ENCODE peak calls at places on chromosomes 16 and 17, in four cellular contexts. C is HFF-Myc, L is Peyer's patch, Z is cardiac fibroblast. F is an unnamed sample.

GRCh38 chr17:42706732-42707131 is 24.4 kb downstream of the CNTNAP1 start:
- DNase-seq in Z (no peak), L (no peak), C (no peak), F (no peak)

GRCh38 chr17:77085916-77086432 is 54.8 kb upstream of the SEC14L1 start:
- DNase-seq in L (no peak), Z (no peak), C (no peak), F (no peak)

GRCh38 chr17:22717211-22717610 is 1024.9 kb downstream of the KCNJ18 start:
- DNase-seq in Z (no peak), C (no peak), L (no peak), F (no peak)

GRCh38 chr17:3773966-3774365 is 27.0 kb downstream of the ITGAE start:
- DNase-seq in Z (no peak), L (no peak), C (no peak), F (no peak)

GRCh38 chr17:49494937-49495841 is at the start of gene NGFR:
- DNase-seq in C (no peak), Z (peak), L (peak), F (no peak)

GRCh38 chr17:34171245-34171818 is 83.8 kb upstream of the CCL2 start:
- DNase-seq in C (peak), L (peak), Z (peak), F (peak)

GRCh38 chr17:47694018-47694817 is at the start of gene TBKBP1:
- DNase-seq in L (peak), C (no peak), Z (peak), F (no peak)

GRCh38 chr17:2183346-2183745 is 120.2 kb downstream of the SMG6 start:
- DNase-seq in L (no peak), Z (no peak), C (no peak), F (no peak)

GRCh38 chr17:72846399-72846798 is 246.1 kb downstream of the SLC39A11 start:
- DNase-seq in L (no peak), C (no peak), Z (no peak), F (no peak)

GRCh38 chr17:18025596-18026407 is 13.2 kb downstream of the ATPAF2 start:
- DNase-seq in Z (no peak), L (peak), C (no peak), F (no peak)

GRCh38 chr16:52547001-52547833 is at the start of gene TOX3:
- DNase-seq in C (no peak), Z (no peak), L (peak), F (no peak)

GRCh38 chr17:60231691-60232090 is 81.9 kb downstream of the CA4 start:
- DNase-seq in Z (peak), L (no peak), C (no peak), F (no peak)

GRCh38 chr17:43319293-43320124 is 79.3 kb upstream of the ARL4D start:
- DNase-seq in L (no peak), Z (no peak), C (no peak), F (no peak)

GRCh38 chr17:55582910-55583309 is 71.7 kb upstream of the SMIM36 start:
- DNase-seq in C (no peak), Z (no peak), L (no peak), F (no peak)

GRCh38 chr17:77843878-77844260 is 114.6 kb upstream of the TNRC6C start:
- DNase-seq in Z (no peak), C (no peak), L (no peak), F (no peak)

GRCh38 chr17:55421179-55421934 is at the start of gene MMD:
- DNase-seq in Z (no peak), L (peak), C (no peak), F (peak)

GRCh38 chr17:31130286-31131224 is 35.8 kb downstream of the NF1 start:
- DNase-seq in L (no peak), Z (peak), C (no peak), F (no peak)

GRCh38 chr16:70696368-70696767 is 10.5 kb upstream of the MTSS2 start:
- DNase-seq in Z (no peak), L (no peak), C (no peak), F (no peak)

GRCh38 chr17:44070455-44071197 is at the start of gene G6PC3:
- DNase-seq in Z (peak), L (peak), C (peak), F (peak)

GRCh38 chr16:29962344-29962994 is 590 bp downstream of the TMEM219 start:
- DNase-seq in Z (peak), C (no peak), L (no peak), F (no peak)

GRCh38 chr17:83084214-83084613 is 4.8 kb downstream of the METRNL start:
- DNase-seq in L (no peak), C (no peak), Z (no peak), F (no peak)

GRCh38 chr17:333626-334396 is 18.8 kb downstream of the RPH3AL start:
- DNase-seq in C (no peak), L (peak), Z (peak), F (peak)

GRCh38 chr17:34711646-34712045 is 132.3 kb downstream of the TMEM132E start:
- DNase-seq in C (no peak), L (no peak), Z (no peak), F (no peak)

GRCh38 chr17:15453246-15453645 is 14.2 kb downstream of the CDRT4 start:
- DNase-seq in L (no peak), C (no peak), Z (no peak), F (no peak)

GRCh38 chr16:71380831-71381230 is 22.3 kb downstream of the CALB2 start:
- DNase-seq in Z (no peak), C (no peak), L (no peak), F (no peak)

GRCh38 chr16:79599256-79599836 is 1.2 kb downstream of the MAF start:
- DNase-seq in Z (peak), C (no peak), L (peak), F (no peak)

GRCh38 chr16:5024632-5025031 is 9.1 kb downstream of the NAGPA start:
- DNase-seq in L (peak), C (no peak), Z (no peak), F (no peak)

GRCh38 chr16:86778978-86779377 is 200.6 kb downstream of the FOXL1 start:
- DNase-seq in C (no peak), L (no peak), Z (no peak), F (no peak)

GRCh38 chr16:50614956-50615727 is 66.0 kb downstream of the SNX20 start:
- DNase-seq in L (no peak), C (no peak), Z (no peak), F (no peak)

GRCh38 chr17:80229011-80229410 is 8.8 kb downstream of the SLC26A11 start:
- DNase-seq in C (no peak), Z (no peak), L (no peak), F (no peak)

GRCh38 chr16:16052916-16053315 is 103.5 kb downstream of the ABCC1 start:
- DNase-seq in C (no peak), Z (no peak), L (no peak), F (no peak)

GRCh38 chr16:75758215-75758614 is 31.9 kb upstream of the CPHXL start:
- DNase-seq in L (no peak), Z (peak), C (no peak), F (no peak)

GRCh38 chr17:61323015-61323379 is 76.6 kb upstream of the TBX2 start:
- DNase-seq in Z (peak), C (no peak), L (no peak), F (no peak)

GRCh38 chr16:58652741-58653140 is 23.1 kb upstream of the CNOT1 start:
- DNase-seq in L (no peak), Z (peak), C (no peak), F (no peak)

GRCh38 chr16:57277586-57277985 is 6.9 kb downstream of the PLLP start:
- DNase-seq in Z (peak), L (peak), C (peak), F (peak)

GRCh38 chr16:81204794-81205680 is 33.5 kb upstream of the BCO1 start:
- DNase-seq in Z (peak), L (peak), C (no peak), F (no peak)

GRCh38 chr17:63476857-63477470 is at the start of gene ACE:
- DNase-seq in Z (no peak), C (no peak), L (peak), F (no peak)

GRCh38 chr16:15911198-15911597 is 22.8 kb upstream of the CEP20 start:
- DNase-seq in L (peak), Z (no peak), C (no peak), F (no peak)

DNA sequence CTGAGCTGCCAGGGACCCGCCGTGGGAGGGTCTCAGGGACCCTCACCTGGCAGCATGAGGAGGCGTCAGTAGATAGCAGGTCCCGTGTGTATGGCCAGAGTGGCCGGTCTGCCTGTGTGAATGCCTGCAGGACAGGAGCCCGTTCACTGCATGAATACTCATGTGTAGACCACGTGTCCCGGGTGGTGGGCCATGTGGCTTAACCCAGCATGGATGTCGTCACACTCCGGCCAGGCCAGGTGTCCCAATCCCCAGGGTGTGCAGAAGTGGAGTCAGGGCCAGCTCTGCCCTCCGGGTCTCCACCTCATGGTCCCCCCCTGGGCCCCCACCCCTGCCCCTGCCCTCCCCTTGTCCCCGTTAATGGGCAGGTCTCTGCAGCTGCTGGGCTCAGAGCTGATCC is 53.7 kb downstream of the BAHCC1 start:
- DNase-seq in Z (no peak), L (no peak), C (no peak), F (no peak)
- H3K4me3 ChIP-seq in Z (no peak), L (no peak), C (no peak), F (no peak)

GRCh38 chr16:6643083-6643686 is 689.5 kb upstream of the RBFOX1 start:
- DNase-seq in L (peak), Z (peak), C (peak), F (no peak)
- H3K4me3 ChIP-seq in L (no peak), Z (no peak), C (no peak), F (no peak)

GRCh38 chr17:81329927-81330883 is 35.1 kb upstream of the SLC38A10 start:
- DNase-seq in C (no peak), L (peak), Z (no peak), F (no peak)

GRCh38 chr17:81328489-81328888 is 33.4 kb upstream of the SLC38A10 start:
- DNase-seq in C (no peak), L (no peak), Z (no peak), F (no peak)

GRCh38 chr17:81330884-81331245 is 35.8 kb upstream of the SLC38A10 start:
- DNase-seq in Z (no peak), L (no peak), C (no peak), F (no peak)

GRCh38 chr17:81329279-81329926 is 34.3 kb upstream of the SLC38A10 start:
- DNase-seq in Z (peak), C (peak), L (peak), F (peak)

GRCh38 chr17:81328925-81329278 is 33.8 kb upstream of the SLC38A10 start:
- DNase-seq in C (no peak), L (no peak), Z (peak), F (no peak)
- H3K4me3 ChIP-seq in C (no peak), L (peak), Z (no peak), F (no peak)

DNA sequence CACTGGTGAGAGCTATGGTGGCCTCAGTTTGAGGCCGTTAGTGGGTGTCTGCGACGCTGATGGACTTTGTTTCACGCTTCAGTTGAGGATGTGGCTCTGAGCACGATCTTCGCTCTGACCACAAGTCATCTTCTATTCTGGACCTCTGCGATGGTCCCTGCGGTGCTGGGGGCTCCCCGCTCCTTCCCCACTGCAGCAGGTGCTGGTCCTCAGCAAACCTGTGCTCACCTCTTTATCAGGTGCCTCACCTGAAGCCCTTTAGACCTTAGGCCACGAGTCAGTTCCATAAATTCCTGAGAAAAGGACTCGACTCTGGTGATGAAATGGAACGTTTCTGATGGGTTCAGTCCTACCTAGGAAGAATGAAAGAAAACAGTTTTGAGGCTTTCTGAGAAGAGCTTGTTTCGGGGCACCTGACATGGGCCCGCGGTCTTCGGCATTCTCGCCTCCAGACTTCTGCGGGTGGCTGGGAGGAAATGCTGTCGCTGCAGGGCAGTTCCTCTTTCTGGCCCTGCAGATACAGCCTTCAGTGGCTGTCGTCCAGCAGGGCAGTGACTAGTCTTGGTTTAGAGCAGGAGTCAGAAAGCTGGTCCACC is 4.7 kb downstream of the KCTD5 start:
- DNase-seq in Z (no peak), C (no peak), L (peak), F (peak)
- H3K4me3 ChIP-seq in Z (no peak), C (no peak), L (no peak), F (no peak)

DNA sequence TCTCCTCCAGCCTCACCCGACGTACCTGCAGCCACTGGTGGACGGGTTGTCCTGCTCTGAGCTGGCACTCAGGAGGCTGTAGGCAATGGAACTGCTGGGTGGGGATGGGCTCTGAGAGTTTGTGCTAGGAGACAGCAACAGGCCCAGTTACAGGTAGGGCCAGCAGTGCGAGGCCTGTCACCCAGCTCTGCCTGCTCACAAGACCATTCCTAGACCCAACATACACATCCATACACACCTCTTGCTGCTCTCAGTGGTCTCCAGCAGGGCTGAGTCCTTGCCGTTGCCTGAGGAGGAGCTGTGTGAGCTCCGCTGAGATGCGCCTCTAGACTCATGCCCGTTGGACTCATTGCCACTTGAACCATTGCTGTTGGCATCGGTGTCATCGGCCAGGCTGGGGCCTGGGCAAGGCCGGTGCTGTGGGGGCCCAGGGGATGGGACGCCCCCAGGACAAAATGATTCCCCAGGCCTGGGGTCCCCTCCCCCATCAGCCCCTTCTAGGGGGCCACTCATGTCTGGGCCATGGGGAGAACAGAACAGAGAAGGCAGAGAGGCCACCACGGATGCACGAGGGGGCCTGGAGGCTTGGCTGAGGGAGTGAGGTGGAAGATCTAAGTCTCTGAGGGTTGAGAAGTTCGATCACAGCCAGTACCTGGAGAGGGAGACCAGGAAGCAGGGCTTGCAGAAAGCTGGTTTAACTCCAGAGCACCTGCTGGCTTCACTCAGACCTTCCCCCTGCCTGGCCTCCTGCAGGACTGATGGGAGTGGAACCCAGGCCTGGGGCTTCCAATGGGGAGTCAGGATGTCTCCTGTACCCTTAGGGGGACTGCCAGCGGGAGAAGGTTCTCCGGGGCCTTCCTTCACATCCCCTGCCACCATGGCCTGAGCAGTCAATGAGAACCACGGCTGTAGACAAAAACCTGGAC is 1.7 kb downstream of the PER1 start:
- DNase-seq in Z (peak), L (no peak), C (no peak), F (no peak)
- H3K4me3 ChIP-seq in Z (peak), L (peak), C (peak), F (peak)

DNA sequence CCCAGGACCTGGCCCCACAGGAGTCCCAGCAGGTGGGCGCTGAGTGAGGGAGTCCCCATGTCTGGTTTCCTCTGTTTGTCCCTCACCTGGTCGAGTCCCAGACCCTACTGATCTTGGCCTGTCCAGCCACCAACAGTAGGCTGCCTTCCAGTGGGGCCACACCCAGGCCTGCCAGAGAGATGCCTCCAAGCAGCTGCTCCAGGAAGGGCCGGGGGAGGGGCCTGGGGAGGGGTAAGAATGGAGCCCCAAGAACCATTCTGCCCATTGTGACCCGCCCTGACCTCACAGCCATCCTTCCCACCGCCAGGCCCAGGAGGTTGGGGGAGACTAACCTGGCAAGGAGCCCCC is 736 bp downstream of the SPATA20 start:
- DNase-seq in C (no peak), L (no peak), Z (no peak), F (no peak)
- H3K4me3 ChIP-seq in C (peak), L (peak), Z (peak), F (no peak)

GRCh38 chr16:88640039-88640495 is 1.7 kb downstream of the IL17C start:
- DNase-seq in C (no peak), L (no peak), Z (no peak), F (no peak)
- H3K4me3 ChIP-seq in C (no peak), L (no peak), Z (no peak), F (no peak)

DNA sequence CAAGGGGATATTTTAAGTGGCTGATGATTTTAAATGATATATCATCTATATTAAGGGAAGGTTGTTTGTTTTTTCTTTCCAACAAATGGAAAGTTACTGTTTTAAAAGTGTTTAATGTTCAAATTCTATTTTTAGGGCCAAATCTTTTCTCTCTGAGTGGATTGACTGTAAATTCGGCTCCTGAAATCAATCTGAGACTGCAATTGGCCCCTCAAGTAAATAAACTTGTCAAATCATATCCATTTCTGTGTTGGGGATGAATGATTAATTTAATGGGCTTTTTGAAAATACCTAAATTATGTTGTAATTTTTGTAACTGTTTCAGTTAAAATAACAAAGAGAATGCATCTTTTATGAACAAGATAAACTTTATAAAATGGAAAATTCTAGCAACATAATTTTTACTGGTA is 2.6 kb downstream of the HS3ST3A1 start:
- DNase-seq in L (no peak), Z (no peak), C (no peak), F (no peak)
- H3K4me3 ChIP-seq in L (no peak), Z (no peak), C (peak), F (no peak)

GRCh38 chr16:66516808-66517585 is 32.9 kb downstream of the TK2 start:
- DNase-seq in L (peak), Z (peak), C (peak), F (peak)
- H3K4me3 ChIP-seq in L (peak), Z (no peak), C (no peak), F (no peak)